ENCODE peak calls at places on chromosomes 5 and 9, in nine cellular contexts. One of them, this sample, is unnamed.

GRCh38 chr5:8457187-8458037 is 588.5 kb downstream of the MTRR start:
- DNase-seq in NCI-H2107: no peak
- DNase-seq in foreskin keratinocyte: peak
- DNase-seq in KBM-7: no peak
- DNase-seq in NCI-H1105: peak
- DNase-seq in IMR-90: peak
- DNase-seq in HCT116: no peak
- DNase-seq in astrocyte of the hippocampus: peak
- DNase-seq in cardiac fibroblast: peak
- DNase-seq in this sample: peak

GRCh38 chr5:162842725-162843124 is 594.7 kb upstream of the CCNG1 start:
- DNase-seq in NCI-H2107: no peak
- DNase-seq in cardiac fibroblast: no peak
- DNase-seq in foreskin keratinocyte: no peak
- DNase-seq in NCI-H1105: no peak
- DNase-seq in HCT116: no peak
- DNase-seq in IMR-90: no peak
- DNase-seq in astrocyte of the hippocampus: no peak
- DNase-seq in KBM-7: no peak
- DNase-seq in this sample: no peak

GRCh38 chr5:141557681-141558136 is 61.1 kb downstream of the DIAPH1 start:
- DNase-seq in foreskin keratinocyte: peak
- DNase-seq in KBM-7: peak
- DNase-seq in NCI-H1105: peak
- DNase-seq in HCT116: peak
- DNase-seq in cardiac fibroblast: peak
- DNase-seq in IMR-90: peak
- DNase-seq in NCI-H2107: peak
- DNase-seq in astrocyte of the hippocampus: peak
- DNase-seq in this sample: peak

GRCh38 chr5:179623906-179624741 is 653 bp upstream of the HNRNPH1 start:
- DNase-seq in IMR-90: peak
- DNase-seq in foreskin keratinocyte: peak
- DNase-seq in NCI-H1105: no peak
- DNase-seq in HCT116: no peak
- DNase-seq in NCI-H2107: no peak
- DNase-seq in cardiac fibroblast: peak
- DNase-seq in astrocyte of the hippocampus: peak
- DNase-seq in KBM-7: no peak
- DNase-seq in this sample: no peak

GRCh38 chr5:134526483-134527155 is 1.1 kb downstream of the JADE2 start:
- DNase-seq in HCT116: peak
- DNase-seq in foreskin keratinocyte: peak
- DNase-seq in NCI-H2107: no peak
- DNase-seq in IMR-90: no peak
- DNase-seq in cardiac fibroblast: peak
- DNase-seq in NCI-H1105: peak
- DNase-seq in KBM-7: peak
- DNase-seq in astrocyte of the hippocampus: peak
- DNase-seq in this sample: no peak

GRCh38 chr5:149415245-149415967 is 36.3 kb upstream of the IL17B start:
- DNase-seq in foreskin keratinocyte: no peak
- DNase-seq in NCI-H2107: no peak
- DNase-seq in cardiac fibroblast: peak
- DNase-seq in HCT116: no peak
- DNase-seq in NCI-H1105: no peak
- DNase-seq in astrocyte of the hippocampus: no peak
- DNase-seq in KBM-7: no peak
- DNase-seq in IMR-90: no peak
- DNase-seq in this sample: no peak

GRCh38 chr5:122586351-122586750 is 188.5 kb upstream of the SNX2 start:
- DNase-seq in IMR-90: peak
- DNase-seq in foreskin keratinocyte: peak
- DNase-seq in cardiac fibroblast: peak
- DNase-seq in HCT116: no peak
- DNase-seq in KBM-7: no peak
- DNase-seq in NCI-H1105: no peak
- DNase-seq in astrocyte of the hippocampus: peak
- DNase-seq in NCI-H2107: no peak
- DNase-seq in this sample: no peak

GRCh38 chr9:134134949-134135342 is 936 bp upstream of the WDR5 start:
- DNase-seq in KBM-7: peak
- DNase-seq in HCT116: no peak
- DNase-seq in NCI-H2107: no peak
- DNase-seq in astrocyte of the hippocampus: no peak
- DNase-seq in foreskin keratinocyte: peak
- DNase-seq in NCI-H1105: no peak
- DNase-seq in IMR-90: no peak
- DNase-seq in cardiac fibroblast: no peak
- DNase-seq in this sample: no peak